ENCODE peak calls at places on chromosome 13, in seven cellular contexts. B is GM23248, M is IMR-90, Q is mammary epithelial cell, A is fibroblast of lung, G is upper lobe of right lung, K is aorta. D is an unnamed sample.

GRCh38 chr13:104832265-104832664 is 1703.2 kb downstream of the EFNB2 start:
- DNase-seq in B (no peak), M (no peak), Q (no peak), A (no peak), G (no peak), K (no peak), D (no peak)

GRCh38 chr13:102244617-102245227 is 157.1 kb downstream of the FGF14 start:
- DNase-seq in B (no peak), M (no peak), Q (no peak), A (no peak), G (no peak), K (no peak), D (no peak)

GRCh38 chr13:64075543-64076271 is 2660.1 kb upstream of the PCDH20 start:
- DNase-seq in B (no peak), M (no peak), Q (no peak), A (no peak), G (no peak), K (no peak), D (peak)

GRCh38 chr13:20994441-20994821 is 67.0 kb downstream of the LATS2 start:
- DNase-seq in B (no peak), M (no peak), Q (no peak), A (no peak), G (no peak), K (no peak), D (no peak)

GRCh38 chr13:84430441-84430840 is 548.2 kb upstream of the SLITRK1 start:
- DNase-seq in B (peak), M (peak), Q (no peak), A (no peak), G (no peak), K (no peak), D (no peak)

GRCh38 chr13:35485451-35485850 is 9.0 kb upstream of the MAB21L1 start:
- DNase-seq in B (no peak), M (no peak), Q (no peak), A (no peak), G (no peak), K (no peak), D (no peak)

GRCh38 chr13:84430015-84430414 is 547.7 kb upstream of the SLITRK1 start:
- DNase-seq in B (peak), M (peak), Q (peak), A (no peak), G (no peak), K (no peak), D (no peak)

GRCh38 chr13:27280009-27280646 is 9.5 kb downstream of the RASL11A start:
- DNase-seq in B (no peak), M (no peak), Q (no peak), A (no peak), G (no peak), K (no peak), D (no peak)

GRCh38 chr13:51745236-51745635 is 58.7 kb downstream of the DHRS12 start:
- DNase-seq in B (no peak), M (no peak), Q (no peak), A (no peak), G (no peak), K (no peak), D (no peak)

GRCh38 chr13:56861472-56861871 is 279.2 kb upstream of the PRR20A start:
- DNase-seq in B (no peak), M (no peak), Q (no peak), A (no peak), G (no peak), K (no peak), D (no peak)

GRCh38 chr13:109151696-109152095 is 522.3 kb downstream of the MYO16 start:
- DNase-seq in B (no peak), M (no peak), Q (no peak), A (peak), G (no peak), K (no peak), D (no peak)

GRCh38 chr13:27086599-27087265 is 84.9 kb downstream of the USP12 start:
- DNase-seq in B (no peak), M (peak), Q (no peak), A (no peak), G (no peak), K (no peak), D (no peak)

DNA sequence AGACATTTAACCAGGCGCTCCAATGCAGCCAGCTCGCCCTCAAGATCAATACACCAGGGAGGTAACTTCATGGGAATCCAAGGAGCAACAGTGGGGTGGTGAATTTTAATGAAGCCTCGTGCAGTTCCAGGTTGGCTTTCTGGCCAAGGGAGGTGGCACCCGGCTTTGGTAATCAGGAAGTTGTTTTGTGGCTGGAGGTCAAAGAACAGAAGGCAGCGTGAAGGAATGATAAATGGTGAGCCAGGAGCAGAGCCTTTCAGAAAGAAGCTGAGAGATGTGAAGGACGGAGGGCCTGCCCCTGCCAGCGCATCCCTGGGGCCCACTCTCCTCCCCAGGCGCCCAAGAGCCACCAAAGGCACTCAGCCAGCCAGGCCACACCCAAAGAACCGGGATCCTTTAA is 188.2 kb upstream of the TSC22D1 start:
- DNase-seq in B (no peak), M (no peak), Q (no peak), A (no peak), G (no peak), K (no peak), D (no peak)
- H3K4me3 ChIP-seq in B (no peak), M (no peak), Q (no peak), A (no peak), G (no peak), K (no peak), D (no peak)

DNA sequence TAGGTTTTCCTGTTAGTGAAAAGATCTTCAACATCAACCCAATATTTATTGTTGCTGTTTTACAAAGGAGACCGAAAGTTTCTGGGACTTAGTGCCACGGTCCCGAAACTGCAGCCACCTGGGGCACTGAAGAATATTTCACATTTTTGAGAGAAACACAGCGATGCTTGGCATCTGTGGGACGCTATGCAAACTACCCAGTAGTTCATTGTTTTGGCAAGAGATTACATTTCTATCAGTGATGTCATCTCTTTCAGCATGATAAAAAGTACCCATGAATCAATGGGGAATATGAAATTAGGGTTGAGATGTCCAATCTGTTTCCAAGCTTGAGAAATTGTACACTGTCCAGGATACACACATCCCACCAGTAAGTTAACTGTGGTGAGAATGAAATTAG is 43.9 kb downstream of the TGDS start:
- DNase-seq in B (no peak), M (no peak), Q (no peak), A (no peak), G (no peak), K (no peak), D (no peak)
- H3K4me3 ChIP-seq in B (no peak), M (no peak), Q (no peak), A (no peak), G (no peak), K (no peak), D (no peak)

GRCh38 chr13:106530209-106530906 is 5.1 kb downstream of the EFNB2 start:
- DNase-seq in B (no peak), M (no peak), Q (no peak), A (no peak), G (no peak), K (no peak), D (no peak)
- H3K4me3 ChIP-seq in B (no peak), M (no peak), Q (no peak), A (no peak), G (peak), K (peak), D (peak)

GRCh38 chr13:93080587-93080986 is 146.0 kb upstream of the GPC6 start:
- DNase-seq in B (no peak), M (peak), Q (peak), A (peak), G (no peak), K (no peak), D (no peak)

GRCh38 chr13:93086329-93086728 is 140.3 kb upstream of the GPC6 start:
- DNase-seq in B (no peak), M (no peak), Q (no peak), A (no peak), G (no peak), K (no peak), D (no peak)
- H3K4me3 ChIP-seq in B (no peak), M (no peak), Q (no peak), A (no peak), G (no peak), K (no peak), D (no peak)

GRCh38 chr13:50484472-50485113 is 358.9 kb downstream of the DLEU7 start:
- DNase-seq in B (no peak), M (no peak), Q (peak), A (no peak), G (no peak), K (no peak), D (no peak)
- H3K4me3 ChIP-seq in B (no peak), M (no peak), Q (no peak), A (no peak), G (no peak), K (no peak), D (no peak)

DNA sequence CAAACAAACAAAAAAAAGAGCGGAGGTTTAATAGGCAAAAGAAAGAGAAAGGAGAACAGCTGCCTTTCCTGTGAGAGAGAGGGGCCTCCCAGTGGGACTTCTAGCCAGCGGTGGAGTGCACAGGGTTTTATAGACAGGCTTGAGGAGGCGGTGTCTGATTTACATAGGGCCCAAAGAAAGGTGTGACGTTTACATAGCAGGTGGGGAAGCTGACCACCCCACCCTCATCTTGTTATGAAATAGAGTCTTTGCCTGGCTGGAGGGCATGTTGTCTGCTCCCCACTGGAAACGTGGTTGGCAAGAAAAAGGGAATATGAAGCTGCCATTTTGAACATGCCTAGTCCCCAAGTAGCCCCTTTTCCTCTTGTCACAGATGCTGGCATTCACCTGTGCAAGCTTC is 106.1 kb upstream of the CSNK1A1L start:
- DNase-seq in B (no peak), M (no peak), Q (no peak), A (no peak), G (no peak), K (no peak), D (no peak)
- H3K4me3 ChIP-seq in B (no peak), M (no peak), Q (no peak), A (no peak), G (no peak), K (no peak), D (no peak)

GRCh38 chr13:33280923-33281322 is 4.6 kb downstream of the STARD13 start:
- DNase-seq in B (peak), M (peak), Q (no peak), A (no peak), G (no peak), K (no peak), D (no peak)
- H3K4me3 ChIP-seq in B (peak), M (no peak), Q (no peak), A (no peak), G (no peak), K (no peak), D (no peak)

GRCh38 chr13:41520016-41520698 is 62.8 kb downstream of the RGCC start:
- DNase-seq in B (peak), M (no peak), Q (no peak), A (no peak), G (no peak), K (peak), D (no peak)

GRCh38 chr13:41523396-41523795 is 66.0 kb downstream of the RGCC start:
- DNase-seq in B (no peak), M (no peak), Q (no peak), A (no peak), G (no peak), K (no peak), D (no peak)

GRCh38 chr13:41516760-41517159 is 59.4 kb downstream of the RGCC start:
- DNase-seq in B (no peak), M (no peak), Q (no peak), A (no peak), G (no peak), K (no peak), D (no peak)

GRCh38 chr13:41516166-41516565 is 58.8 kb downstream of the RGCC start:
- DNase-seq in B (no peak), M (no peak), Q (no peak), A (no peak), G (no peak), K (no peak), D (no peak)

DNA sequence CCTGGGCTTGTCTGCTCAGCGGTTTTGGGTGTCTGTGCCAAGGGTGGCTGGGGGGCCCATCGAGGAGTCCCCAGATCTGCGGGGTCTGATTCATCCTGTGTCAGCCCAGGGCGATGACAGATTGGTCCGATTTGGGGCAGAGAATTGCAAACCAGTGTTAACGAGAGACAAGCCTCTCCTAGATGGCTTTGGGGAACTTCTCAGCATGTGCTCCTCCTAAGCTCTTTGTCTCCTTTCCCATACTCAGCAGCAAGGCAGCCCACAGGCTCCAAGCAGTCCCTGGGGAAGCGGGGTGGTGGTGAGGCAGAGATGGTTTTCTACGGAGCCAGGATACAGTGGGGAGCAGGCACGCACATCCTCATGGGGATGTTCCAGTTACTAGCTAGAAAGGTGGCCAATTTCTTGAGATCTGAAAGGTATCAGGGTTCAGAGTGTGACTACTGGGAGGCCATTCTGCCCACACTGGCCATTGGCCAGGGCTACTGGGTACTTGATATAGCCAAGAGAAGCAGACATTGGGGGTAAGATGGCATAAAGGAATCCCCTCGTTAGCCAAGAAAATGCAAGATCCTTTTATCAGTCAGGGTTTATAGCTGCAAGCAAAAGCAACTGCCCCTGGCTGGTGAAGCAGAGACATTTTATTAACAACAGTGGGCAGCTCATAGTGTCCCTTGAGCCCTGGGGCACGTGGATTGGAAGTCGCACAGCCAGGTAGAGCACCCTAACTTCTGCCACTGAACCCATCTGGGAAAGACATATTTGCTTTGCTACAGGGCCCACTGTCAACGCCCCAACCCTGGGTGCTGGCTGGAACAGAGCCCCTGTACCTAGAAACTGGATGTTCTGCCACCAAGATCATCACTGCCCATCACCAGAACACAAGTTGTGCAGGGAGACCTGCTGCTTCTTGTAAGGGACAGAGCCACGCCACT is 63.6 kb downstream of the RGCC start:
- DNase-seq in B (peak), M (no peak), Q (no peak), A (peak), G (no peak), K (no peak), D (no peak)
- H3K4me3 ChIP-seq in B (no peak), M (no peak), Q (no peak), A (no peak), G (no peak), K (no peak), D (no peak)

GRCh38 chr13:94706101-94706853 is 6.1 kb downstream of the SOX21 start:
- DNase-seq in B (no peak), M (no peak), Q (no peak), A (no peak), G (no peak), K (no peak), D (no peak)

GRCh38 chr13:94708971-94709614 is 3.3 kb downstream of the SOX21 start:
- DNase-seq in B (no peak), M (no peak), Q (no peak), A (no peak), G (no peak), K (no peak), D (no peak)

GRCh38 chr13:94706854-94707399 is 5.4 kb downstream of the SOX21 start:
- DNase-seq in B (no peak), M (no peak), Q (no peak), A (no peak), G (no peak), K (no peak), D (no peak)

GRCh38 chr13:94707400-94708021 is 4.8 kb downstream of the SOX21 start:
- DNase-seq in B (no peak), M (no peak), Q (no peak), A (no peak), G (no peak), K (no peak), D (no peak)

GRCh38 chr13:94708031-94708571 is 4.2 kb downstream of the SOX21 start:
- DNase-seq in B (no peak), M (no peak), Q (no peak), A (no peak), G (no peak), K (no peak), D (no peak)
- H3K4me3 ChIP-seq in B (no peak), M (no peak), Q (no peak), A (no peak), G (no peak), K (no peak), D (no peak)

DNA sequence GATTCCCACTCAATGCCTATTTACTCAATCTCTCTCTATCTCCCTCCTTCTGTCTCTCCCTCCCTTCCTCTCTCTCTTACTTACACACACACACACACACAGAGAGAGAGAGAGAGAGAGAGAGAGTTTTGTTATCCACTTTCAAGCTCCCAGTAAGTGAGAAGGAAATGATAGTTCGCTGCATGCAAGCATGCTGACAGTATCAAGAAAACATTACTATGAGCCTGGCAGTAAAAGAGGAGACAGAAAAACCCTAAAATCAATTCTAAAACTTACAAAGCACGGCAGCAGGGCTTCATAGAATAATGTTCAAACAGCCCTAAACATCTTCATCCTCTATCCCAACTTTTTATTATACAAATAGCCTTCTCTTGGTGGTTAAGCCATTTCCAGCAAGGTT is 171.9 kb downstream of the FOXO1 start:
- DNase-seq in B (no peak), M (no peak), Q (no peak), A (peak), G (no peak), K (no peak), D (no peak)
- H3K4me3 ChIP-seq in B (no peak), M (no peak), Q (no peak), A (no peak), G (no peak), K (no peak), D (no peak)

D was measured in kidney.